ENCODE peak calls at places on chromosome 1, in seven cellular contexts. J, T, Y, E, B, H and F are unnamed samples.

GRCh38 chr1:56448937-56449336 is 130.4 kb downstream of the PLPP3 start:
- DNase-seq in E (no peak), H (no peak), T (no peak), Y (no peak), B (no peak), J (peak; percentile 33), F (no peak)

GRCh38 chr1:208933984-208934525 is 649.5 kb upstream of the CAMK1G start:
- DNase-seq in E (no peak), H (no peak), T (no peak), J (no peak), B (no peak), Y (no peak), F (no peak)

GRCh38 chr1:57258616-57259330 is 165.1 kb downstream of the DAB1 start:
- DNase-seq in H (no peak), E (no peak), T (no peak), B (no peak), Y (no peak), J (no peak), F (no peak)

GRCh38 chr1:5620997-5621396 is 371.2 kb downstream of the NPHP4 start:
- DNase-seq in E (no peak), B (no peak), T (no peak), H (no peak), Y (no peak), J (no peak), F (peak; percentile 58)

GRCh38 chr1:56434025-56434424 is 145.3 kb downstream of the PLPP3 start:
- DNase-seq in B (no peak), J (peak; percentile 25), T (no peak), H (no peak), E (no peak), Y (no peak), F (no peak)

GRCh38 chr1:17502326-17502778 is 37.1 kb upstream of the ARHGEF10L start:
- DNase-seq in T (peak; percentile 83), E (peak; percentile 85), H (peak; percentile 56), B (peak; percentile 81), Y (peak; percentile 52), J (peak; percentile 50), F (peak; percentile 91)

GRCh38 chr1:228392111-228392936 is 14.3 kb downstream of the TRIM11 start:
- DNase-seq in T (peak; percentile 7), J (no peak), H (no peak), Y (no peak), B (no peak), E (no peak), F (no peak)

GRCh38 chr1:60972841-60973364 is 109.5 kb upstream of the NFIA start:
- DNase-seq in Y (peak; percentile 72), E (no peak), J (peak; percentile 16), T (no peak), H (no peak), B (no peak), F (no peak)

GRCh38 chr1:5649166-5649551 is 343.1 kb downstream of the NPHP4 start:
- DNase-seq in B (no peak), T (no peak), Y (no peak), E (no peak), H (no peak), J (no peak), F (no peak)

GRCh38 chr1:235266325-235266724 is 61.7 kb downstream of the ARID4B start:
- DNase-seq in Y (no peak), T (no peak), J (no peak), E (no peak), H (no peak), B (no peak), F (no peak)

GRCh38 chr1:24548070-24548469 is 7.8 kb upstream of the NCMAP start:
- DNase-seq in H (no peak), T (no peak), J (no peak), E (no peak), B (no peak), Y (no peak), F (no peak)

GRCh38 chr1:231839999-231840398 is 213.4 kb downstream of the DISC1 start:
- DNase-seq in E (no peak), H (no peak), J (no peak), T (no peak), B (no peak), Y (no peak), F (no peak)

GRCh38 chr1:231841616-231842344 is 215.2 kb downstream of the DISC1 start:
- DNase-seq in E (no peak), B (no peak), H (no peak), J (no peak), T (no peak), Y (peak; percentile 15), F (no peak)

GRCh38 chr1:231836227-231836893 is 209.8 kb downstream of the DISC1 start:
- DNase-seq in E (no peak), B (no peak), J (peak; percentile 6), T (no peak), H (no peak), Y (no peak), F (no peak)
- TF ChIP-seq CTCF in E (no peak), B (no peak), J (no peak), T (no peak), H (no peak), Y (no peak), F (no peak)

DNA sequence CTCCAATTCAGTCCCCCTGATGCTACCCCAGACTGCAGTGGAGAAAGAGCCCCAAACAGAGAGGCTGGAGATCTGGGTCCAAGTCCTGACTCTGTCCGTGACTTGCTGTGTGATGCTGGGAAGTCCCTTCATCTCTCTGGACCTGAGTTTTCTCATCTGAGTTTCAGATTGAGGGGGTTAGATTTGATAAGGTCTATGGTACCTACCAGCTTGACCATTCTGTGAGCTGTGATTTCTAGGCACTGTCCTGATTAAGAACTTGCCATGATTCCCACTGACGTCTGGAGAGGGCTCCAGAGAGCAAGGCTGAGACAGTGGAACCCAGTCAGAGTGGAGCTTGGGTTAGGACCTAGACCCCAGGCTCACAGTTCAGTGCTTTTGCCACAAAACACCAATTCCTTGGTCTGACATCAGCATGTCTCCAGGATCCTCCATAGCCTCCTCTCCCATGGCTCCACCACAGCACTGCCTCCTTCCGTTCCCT is 43.8 kb upstream of the DMBX1 start:
- DNase-seq in J (no peak), H (no peak), B (no peak), Y (no peak), T (no peak), E (no peak), F (no peak)
- TF ChIP-seq CTCF in J (peak; percentile 1), H (no peak), B (no peak), Y (no peak), T (no peak), E (no peak), F (no peak)

DNA sequence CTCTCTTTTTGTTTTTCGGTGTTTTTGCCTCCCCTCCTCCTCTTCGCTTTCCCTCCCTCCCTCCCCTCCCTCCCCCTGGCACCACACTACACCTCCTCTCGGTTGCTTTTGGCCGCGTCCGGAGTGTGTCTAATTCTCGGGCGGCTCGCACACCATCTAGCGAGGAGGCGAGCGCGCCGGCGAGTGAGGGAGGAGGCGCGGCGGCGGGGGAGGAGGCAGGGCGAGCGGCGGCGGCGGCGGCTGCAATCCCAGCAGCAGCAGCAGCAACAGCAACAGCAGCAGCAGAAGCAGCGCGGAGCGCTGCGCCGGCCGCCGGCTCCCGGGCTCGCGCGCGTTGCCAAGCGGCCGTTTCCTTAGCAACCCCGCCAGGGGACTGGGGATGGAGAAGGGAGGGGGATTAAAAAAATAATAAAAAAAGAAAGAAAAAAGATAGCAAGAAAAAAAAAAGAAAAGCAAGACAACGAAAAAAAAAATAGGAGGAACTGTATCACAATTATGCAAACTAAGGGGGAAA is 408 bp upstream of the NEGR1 start:
- DNase-seq in J (peak; percentile 93), B (peak; percentile 86), E (peak; percentile 88), Y (no peak), T (peak; percentile 85), H (peak; percentile 73), F (peak; percentile 86)
- TF ChIP-seq CTCF in J (no peak), B (peak; percentile 35), E (peak; percentile 36), Y (no peak), T (no peak), H (peak; percentile 35), F (no peak)

DNA sequence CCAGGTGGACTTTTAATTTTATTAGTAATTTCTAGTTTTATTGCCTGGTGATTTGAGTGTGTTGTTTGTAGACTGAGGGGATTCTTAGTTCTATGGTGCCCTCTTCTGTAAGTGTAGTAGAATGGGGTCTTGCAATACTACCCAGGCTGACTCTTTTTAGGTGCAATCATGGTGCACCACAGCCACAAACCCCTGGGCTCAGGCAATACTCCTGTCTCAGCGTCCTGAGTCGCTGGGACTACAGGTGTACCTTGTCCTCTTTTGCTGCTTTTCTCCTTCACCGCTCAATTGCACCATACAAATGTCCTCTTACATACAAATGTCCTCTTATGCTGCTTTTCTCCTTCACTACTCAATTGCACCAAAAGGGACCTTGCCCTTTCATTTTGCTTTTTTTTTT is 43.1 kb downstream of the SCP2 start:
- DNase-seq in H (no peak), Y (peak; percentile 11), E (no peak), B (no peak), T (no peak), J (peak; percentile 16), F (no peak)
- TF ChIP-seq CTCF in H (no peak), Y (peak; percentile 21), E (peak; percentile 39), B (peak; percentile 30), T (no peak), J (peak; percentile 1), F (no peak)

DNA sequence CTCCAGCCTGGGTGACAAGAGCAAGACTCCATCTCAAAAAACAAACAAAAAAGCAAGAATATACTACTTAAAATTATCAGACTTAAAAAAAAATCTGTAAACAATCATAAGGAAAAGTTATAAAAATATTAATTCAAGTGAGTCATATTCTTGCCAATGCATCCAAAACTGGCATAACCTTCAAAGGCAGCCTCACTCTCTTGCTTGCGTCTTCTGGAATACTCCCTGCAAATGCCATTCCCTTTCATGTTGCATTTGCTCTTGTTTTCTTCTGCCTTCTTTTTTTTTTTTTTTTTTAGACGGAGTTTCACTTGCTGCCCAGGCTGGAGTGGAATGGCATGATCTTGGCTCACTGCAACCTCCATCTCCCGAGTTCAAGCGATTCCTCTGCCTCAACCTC is 32.2 kb upstream of the ZBTB8A start:
- DNase-seq in J (no peak), B (no peak), E (no peak), H (no peak), T (no peak), Y (no peak), F (no peak)
- TF ChIP-seq CTCF in J (no peak), B (no peak), E (no peak), H (no peak), T (no peak), Y (no peak), F (no peak)

GRCh38 chr1:212981025-212981495 is 30.7 kb downstream of the VASH2 start:
- DNase-seq in J (no peak), E (peak; percentile 53), Y (no peak), H (no peak), B (peak; percentile 71), T (no peak), F (no peak)
- TF ChIP-seq CTCF in J (no peak), E (no peak), Y (no peak), H (no peak), B (no peak), T (no peak), F (no peak)

DNA sequence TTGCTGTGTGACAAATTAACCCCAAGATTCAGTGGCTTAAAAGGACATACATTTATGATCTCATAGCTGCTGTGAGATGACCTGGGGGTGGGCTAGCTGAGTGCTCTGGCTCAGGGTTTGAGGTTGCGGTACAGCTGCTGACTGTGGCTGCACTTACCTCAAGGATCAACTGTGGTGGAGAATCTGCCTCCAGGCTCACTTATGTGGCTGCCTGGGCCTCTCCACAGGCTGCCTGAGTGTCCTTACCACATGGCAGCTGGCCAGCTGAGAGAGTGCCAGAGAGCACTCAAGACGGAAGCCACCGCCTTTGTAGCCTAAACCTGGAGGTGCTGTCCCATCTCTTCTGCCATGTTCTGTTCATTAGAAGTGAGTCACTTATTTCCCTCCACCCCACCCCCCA is 5.7 kb downstream of the LRRC71 start:
- DNase-seq in J (no peak), Y (peak; percentile 56), E (peak; percentile 50), H (no peak), T (no peak), B (peak; percentile 62), F (no peak)
- TF ChIP-seq CTCF in J (no peak), Y (no peak), E (no peak), H (no peak), T (no peak), B (no peak), F (no peak)